ENCODE peak calls at places on chromosomes 4 and X, in six cellular contexts. Y, I, J, T, F and P are unnamed samples. For H3K36me3 and H3K9me3, the result is how much of the 10 kb centered on the place peaks cover.

GRCh38 chr4:68871772-68872441 is 56.1 kb downstream of the UGT2B10 start:
- ATAC-seq in Y (no peak), I (peak), J (no peak), T (no peak), F (no peak), P (no peak)

GRCh38 chrX:9866633-9867032 is 80.4 kb downstream of the SHROOM2 start:
- ATAC-seq in Y (peak), I (no peak), J (no peak), T (no peak), F (no peak), P (no peak)

GRCh38 chr4:84895283-84895682 is 71.2 kb downstream of the WDFY3 start:
- ATAC-seq in Y (no peak), I (no peak), J (no peak), T (no peak), F (no peak), P (no peak)

GRCh38 chrX:103774070-103774642 is 2.5 kb upstream of the PLP1 start:
- ATAC-seq in Y (no peak), I (no peak), J (peak), T (peak), F (no peak), P (no peak)

GRCh38 chrX:128518508-128518907 is 466.3 kb upstream of the ACTRT1 start:
- ATAC-seq in Y (no peak), I (peak), J (peak), T (no peak), F (no peak), P (no peak)

GRCh38 chr4:173121044-173121685 is 47.4 kb upstream of the GALNT7 start:
- ATAC-seq in Y (peak), I (no peak), J (peak), T (no peak), F (peak), P (no peak)

GRCh38 chrX:71586929-71587328 is 8.7 kb downstream of the GCNA start:
- ATAC-seq in Y (no peak), I (peak), J (no peak), T (no peak), F (no peak), P (no peak)

GRCh38 chr4:98784947-98785693 is 126.7 kb upstream of the TSPAN5 start:
- ATAC-seq in Y (no peak), I (no peak), J (no peak), T (no peak), F (no peak), P (no peak)

GRCh38 chr4:54173281-54173912 is 55.7 kb upstream of the PDGFRA start:
- ATAC-seq in Y (no peak), I (no peak), J (no peak), T (no peak), F (no peak), P (no peak)

GRCh38 chr4:134935320-134935719 is 733.7 kb upstream of the PABPC4L start:
- ATAC-seq in Y (no peak), I (peak), J (peak), T (no peak), F (no peak), P (no peak)

GRCh38 chrX:131084145-131084544 is 26.0 kb downstream of the ARHGAP36 start:
- ATAC-seq in Y (no peak), I (no peak), J (no peak), T (no peak), F (no peak), P (no peak)

GRCh38 chr4:74578329-74578728 is 133.4 kb downstream of the AREG start:
- ATAC-seq in Y (no peak), I (no peak), J (no peak), T (no peak), F (no peak), P (no peak)

GRCh38 chrX:40151211-40152172 is 53.7 kb upstream of the BCOR start:
- ATAC-seq in Y (no peak), I (no peak), J (no peak), T (no peak), F (peak), P (no peak)

GRCh38 chr4:145148980-145149379 is 31.4 kb downstream of the OTUD4 start:
- ATAC-seq in Y (no peak), I (no peak), J (no peak), T (no peak), F (no peak), P (no peak)

GRCh38 chr4:60790608-60791007 is 409.5 kb upstream of the ADGRL3 start:
- ATAC-seq in Y (no peak), I (no peak), J (no peak), T (no peak), F (no peak), P (no peak)

GRCh38 chr4:127196656-127197352 is 436.0 kb upstream of the INTU start:
- ATAC-seq in Y (peak), I (no peak), J (no peak), T (no peak), F (no peak), P (no peak)

GRCh38 chr4:123403205-123403604 is 6.6 kb downstream of the SPRY1 start:
- ATAC-seq in Y (no peak), I (no peak), J (no peak), T (no peak), F (no peak), P (no peak)

GRCh38 chrX:15738686-15739016 is 581 bp downstream of the CA5B start:
- ATAC-seq in Y (no peak), I (no peak), J (peak), T (no peak), F (no peak), P (no peak)

GRCh38 chr4:153248641-153249198 is 44.5 kb downstream of the TRIM2 start:
- ATAC-seq in Y (peak), I (peak), J (peak), T (peak), F (peak), P (peak)

GRCh38 chrX:17631647-17632046 is 105.6 kb upstream of the SCML1 start:
- ATAC-seq in Y (no peak), I (no peak), J (no peak), T (no peak), F (no peak), P (no peak)

GRCh38 chrX:150255441-150256296 is 107.4 kb upstream of the MAMLD1 start:
- ATAC-seq in Y (no peak), I (no peak), J (no peak), T (no peak), F (no peak), P (no peak)

GRCh38 chr4:88621763-88622327 is 29.6 kb downstream of the HERC3 start:
- ATAC-seq in Y (no peak), I (no peak), J (no peak), T (no peak), F (no peak), P (no peak)

GRCh38 chr4:40238008-40238699 is 41.3 kb downstream of the RHOH start:
- ATAC-seq in Y (no peak), I (no peak), J (no peak), T (no peak), F (peak), P (no peak)

GRCh38 chr4:88693792-88694191 is 3.8 kb downstream of the NAP1L5 start:
- ATAC-seq in Y (no peak), I (no peak), J (no peak), T (no peak), F (no peak), P (no peak)

GRCh38 chr4:5137927-5138326 is 86.6 kb downstream of the STK32B start:
- ATAC-seq in Y (no peak), I (no peak), J (no peak), T (no peak), F (no peak), P (no peak)

GRCh38 chrX:103376979-103377324 is 614 bp downstream of the BEX3 start:
- ATAC-seq in Y (peak), I (peak), J (no peak), T (peak), F (no peak), P (peak)

GRCh38 chr4:113601636-113602035 is 159.9 kb downstream of the CAMK2D start:
- ATAC-seq in Y (no peak), I (no peak), J (no peak), T (no peak), F (no peak), P (no peak)

GRCh38 chr4:113604955-113605354 is 156.6 kb downstream of the CAMK2D start:
- ATAC-seq in Y (no peak), I (no peak), J (no peak), T (no peak), F (no peak), P (no peak)

GRCh38 chr4:113602829-113603228 is 158.7 kb downstream of the CAMK2D start:
- ATAC-seq in Y (no peak), I (no peak), J (no peak), T (no peak), F (no peak), P (no peak)

GRCh38 chr4:113607147-113607720 is 154.3 kb downstream of the CAMK2D start:
- ATAC-seq in Y (no peak), I (no peak), J (peak), T (no peak), F (peak), P (no peak)

GRCh38 chr4:113603926-113604325 is 157.6 kb downstream of the CAMK2D start:
- ATAC-seq in Y (no peak), I (no peak), J (no peak), T (no peak), F (no peak), P (no peak)
- H3K36me3 ChIP-seq in Y (under half), I (under half), J (under half), T (under half), F (under half), P (under half)

GRCh38 chr4:185351691-185352090 is 44.0 kb downstream of the LRP2BP start:
- ATAC-seq in Y (no peak), I (no peak), J (no peak), T (no peak), F (no peak), P (no peak)

GRCh38 chr4:185352741-185353140 is 43.0 kb downstream of the LRP2BP start:
- ATAC-seq in Y (no peak), I (no peak), J (peak), T (no peak), F (no peak), P (no peak)

GRCh38 chr4:185346975-185347601 is 48.6 kb downstream of the LRP2BP start:
- ATAC-seq in Y (no peak), I (no peak), J (no peak), T (no peak), F (no peak), P (no peak)

GRCh38 chr4:185357220-185357619 is 38.5 kb downstream of the LRP2BP start:
- ATAC-seq in Y (no peak), I (no peak), J (no peak), T (no peak), F (peak), P (no peak)

DNA sequence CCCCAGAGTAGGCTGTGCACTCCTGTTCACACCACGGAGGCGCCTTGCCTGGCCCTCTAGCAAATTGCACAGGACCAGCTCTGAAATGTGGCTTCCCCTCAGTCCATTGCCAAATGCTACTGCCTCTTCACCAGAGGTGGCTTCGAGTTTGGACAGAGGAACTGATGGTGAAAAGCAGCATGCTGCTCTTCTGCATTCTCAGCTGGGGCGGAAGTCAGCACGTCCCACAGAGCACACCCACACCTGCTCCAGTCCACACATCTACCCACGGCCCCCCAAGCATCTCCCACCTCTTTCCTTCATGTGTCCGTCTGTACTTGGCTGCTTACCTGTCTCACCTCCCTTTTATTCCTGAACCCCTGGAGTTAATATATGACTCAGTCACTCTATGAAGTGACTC is 43.5 kb downstream of the LRP2BP start:
- ATAC-seq in Y (no peak), I (no peak), J (peak), T (no peak), F (peak), P (no peak)
- H3K9me3 ChIP-seq in Y (under half), I (under half), J (under half), T (under half), F (under half), P (under half)

GRCh38 chr4:89995006-89995405 is 100.4 kb downstream of the MMRN1 start:
- ATAC-seq in Y (no peak), I (peak), J (no peak), T (no peak), F (no peak), P (no peak)

GRCh38 chr4:89997171-89997704 is 102.6 kb downstream of the MMRN1 start:
- ATAC-seq in Y (no peak), I (no peak), J (no peak), T (no peak), F (no peak), P (no peak)

GRCh38 chr4:90000995-90001394 is 106.3 kb downstream of the MMRN1 start:
- ATAC-seq in Y (no peak), I (no peak), J (no peak), T (no peak), F (no peak), P (no peak)

GRCh38 chr4:89995824-89996223 is 101.2 kb downstream of the MMRN1 start:
- ATAC-seq in Y (no peak), I (peak), J (no peak), T (no peak), F (no peak), P (no peak)

GRCh38 chr4:89998350-89999098 is 103.9 kb downstream of the MMRN1 start:
- ATAC-seq in Y (no peak), I (no peak), J (no peak), T (no peak), F (no peak), P (no peak)
- TF ChIP-seq POLR2AphosphoS5 in Y (no peak), I (no peak), J (no peak), T (no peak), F (no peak), P (no peak)

GRCh38 chrX:153995504-153995903 is 22.9 kb downstream of the TMEM187 start:
- ATAC-seq in Y (no peak), I (no peak), J (no peak), T (no peak), F (no peak), P (no peak)

GRCh38 chrX:153992180-153992579 is 19.6 kb downstream of the TMEM187 start:
- ATAC-seq in Y (no peak), I (peak), J (no peak), T (no peak), F (no peak), P (no peak)

GRCh38 chrX:153991013-153991580 is 18.5 kb downstream of the TMEM187 start:
- ATAC-seq in Y (no peak), I (no peak), J (no peak), T (no peak), F (no peak), P (no peak)

GRCh38 chrX:153993978-153994377 is 21.4 kb downstream of the TMEM187 start:
- ATAC-seq in Y (no peak), I (no peak), J (no peak), T (no peak), F (no peak), P (no peak)

DNA sequence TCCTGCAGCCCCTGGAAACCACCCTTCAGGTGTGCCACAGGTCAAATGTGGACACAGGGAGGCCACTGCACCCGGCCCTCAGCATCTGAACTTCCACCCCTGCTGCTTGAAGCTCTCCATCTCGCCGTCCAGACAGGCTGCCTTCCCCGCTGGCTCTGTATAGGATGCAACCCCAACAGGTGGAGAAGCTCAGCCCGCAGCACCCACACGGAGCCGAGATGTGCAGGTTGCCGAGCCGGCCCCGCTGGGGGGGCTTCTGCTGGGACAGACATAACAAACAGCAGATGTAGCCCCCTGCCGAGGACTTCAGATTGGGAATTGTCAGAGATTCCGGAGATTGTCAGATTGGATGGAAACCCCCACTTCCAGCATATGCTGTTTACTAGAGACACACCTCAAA is 20.5 kb downstream of the TMEM187 start:
- ATAC-seq in Y (no peak), I (no peak), J (no peak), T (no peak), F (no peak), P (no peak)
- H3K36me3 ChIP-seq in Y (under half), I (under half), J (under half), T (under half), F (under half), P (under half)

GRCh38 chr4:168978001-168978700 is 31.9 kb downstream of the CBR4 start:
- ATAC-seq in Y (no peak), I (no peak), J (no peak), T (no peak), F (no peak), P (no peak)

GRCh38 chr4:168972601-168973000 is 37.5 kb downstream of the CBR4 start:
- ATAC-seq in Y (no peak), I (no peak), J (no peak), T (no peak), F (no peak), P (no peak)
- H3K9me3 ChIP-seq in Y (under half), I (under half), J (under half), T (under half), F (under half), P (under half)

DNA sequence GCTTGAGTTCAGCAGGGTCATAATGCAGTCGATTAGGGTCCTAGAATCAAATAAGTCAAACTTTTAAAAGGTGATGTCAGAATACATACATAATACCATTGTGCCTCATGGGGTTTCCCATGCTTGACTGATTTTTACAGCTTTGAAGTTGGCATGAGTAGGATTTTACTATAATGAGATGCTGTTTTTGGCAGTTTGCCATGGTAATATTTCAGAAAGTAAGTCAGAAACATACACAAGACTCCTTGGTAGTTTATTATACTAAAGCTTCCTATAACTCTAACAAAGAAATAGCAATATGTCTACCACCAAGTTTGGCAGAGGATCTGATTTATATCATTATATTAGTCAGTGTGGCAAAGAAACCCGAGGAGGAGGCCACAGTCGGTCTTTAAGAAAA is 45.2 kb downstream of the PHKA2 start:
- ATAC-seq in Y (no peak), I (no peak), J (no peak), T (no peak), F (no peak), P (no peak)
- TF ChIP-seq POLR2AphosphoS5 in Y (no peak), I (no peak), J (no peak), T (no peak), F (no peak), P (no peak)